ENCODE peak calls at places on chromosomes 13 and 19, in five cellular contexts. One of them, this sample, is unnamed.

GRCh38 chr13:107956889-107957288 is 258.4 kb downstream of the LIG4 start:
- ATAC-seq in GM12878: no peak
- ATAC-seq in Panc1: no peak
- ATAC-seq in activated naive CD8-positive, alpha-beta T cell treated with anti-CD3 and anti-CD28 coated beads, Interleukin-2, amount 10 ng/mL, durations not matched to agents 7 days and 5 days: no peak
- ATAC-seq in activated T-cell treated with anti-CD3 and anti-CD28 coated beads, Interleukin-2, amount 50 U/mL, for 72 hours: no peak
- ATAC-seq in this sample: no peak

GRCh38 chr13:20808874-20809273 is 35.1 kb upstream of the EEF1AKMT1 start:
- ATAC-seq in activated T-cell treated with anti-CD3 and anti-CD28 coated beads, Interleukin-2, amount 50 U/mL, for 72 hours: no peak
- ATAC-seq in activated naive CD8-positive, alpha-beta T cell treated with anti-CD3 and anti-CD28 coated beads, Interleukin-2, amount 10 ng/mL, durations not matched to agents 7 days and 5 days: no peak
- ATAC-seq in GM12878: no peak
- ATAC-seq in Panc1: no peak
- ATAC-seq in this sample: no peak

GRCh38 chr13:38173403-38173802 is 176.2 kb upstream of the UFM1 start:
- ATAC-seq in activated T-cell treated with anti-CD3 and anti-CD28 coated beads, Interleukin-2, amount 50 U/mL, for 72 hours: no peak
- ATAC-seq in GM12878: no peak
- ATAC-seq in activated naive CD8-positive, alpha-beta T cell treated with anti-CD3 and anti-CD28 coated beads, Interleukin-2, amount 10 ng/mL, durations not matched to agents 7 days and 5 days: no peak
- ATAC-seq in Panc1: no peak
- ATAC-seq in this sample: no peak

GRCh38 chr13:80630685-80631121 is 289.8 kb upstream of the SPRY2 start:
- ATAC-seq in activated naive CD8-positive, alpha-beta T cell treated with anti-CD3 and anti-CD28 coated beads, Interleukin-2, amount 10 ng/mL, durations not matched to agents 7 days and 5 days: no peak
- ATAC-seq in Panc1: no peak
- ATAC-seq in GM12878: no peak
- ATAC-seq in activated T-cell treated with anti-CD3 and anti-CD28 coated beads, Interleukin-2, amount 50 U/mL, for 72 hours: no peak
- ATAC-seq in this sample: no peak

GRCh38 chr19:35291259-35291658 is 702 bp upstream of the MAG start:
- ATAC-seq in GM12878: no peak
- ATAC-seq in activated naive CD8-positive, alpha-beta T cell treated with anti-CD3 and anti-CD28 coated beads, Interleukin-2, amount 10 ng/mL, durations not matched to agents 7 days and 5 days: no peak
- ATAC-seq in activated T-cell treated with anti-CD3 and anti-CD28 coated beads, Interleukin-2, amount 50 U/mL, for 72 hours: no peak
- ATAC-seq in Panc1: no peak
- ATAC-seq in this sample: peak

GRCh38 chr13:74003374-74003773 is 130.8 kb downstream of the KLF12 start:
- ATAC-seq in activated T-cell treated with anti-CD3 and anti-CD28 coated beads, Interleukin-2, amount 50 U/mL, for 72 hours: no peak
- ATAC-seq in Panc1: no peak
- ATAC-seq in activated naive CD8-positive, alpha-beta T cell treated with anti-CD3 and anti-CD28 coated beads, Interleukin-2, amount 10 ng/mL, durations not matched to agents 7 days and 5 days: no peak
- ATAC-seq in GM12878: no peak
- ATAC-seq in this sample: no peak

GRCh38 chr13:32645854-32646253 is 59.6 kb downstream of the PDS5B start:
- ATAC-seq in Panc1: no peak
- ATAC-seq in activated T-cell treated with anti-CD3 and anti-CD28 coated beads, Interleukin-2, amount 50 U/mL, for 72 hours: peak
- ATAC-seq in GM12878: peak
- ATAC-seq in activated naive CD8-positive, alpha-beta T cell treated with anti-CD3 and anti-CD28 coated beads, Interleukin-2, amount 10 ng/mL, durations not matched to agents 7 days and 5 days: peak
- ATAC-seq in this sample: no peak

GRCh38 chr13:59391696-59392095 is 772.0 kb downstream of the DIAPH3 start:
- ATAC-seq in activated naive CD8-positive, alpha-beta T cell treated with anti-CD3 and anti-CD28 coated beads, Interleukin-2, amount 10 ng/mL, durations not matched to agents 7 days and 5 days: peak
- ATAC-seq in activated T-cell treated with anti-CD3 and anti-CD28 coated beads, Interleukin-2, amount 50 U/mL, for 72 hours: peak
- ATAC-seq in GM12878: peak
- ATAC-seq in Panc1: no peak
- ATAC-seq in this sample: peak

GRCh38 chr13:100473087-100473486 is 115.5 kb downstream of the GGACT start:
- ATAC-seq in Panc1: no peak
- ATAC-seq in GM12878: no peak
- ATAC-seq in activated T-cell treated with anti-CD3 and anti-CD28 coated beads, Interleukin-2, amount 50 U/mL, for 72 hours: no peak
- ATAC-seq in activated naive CD8-positive, alpha-beta T cell treated with anti-CD3 and anti-CD28 coated beads, Interleukin-2, amount 10 ng/mL, durations not matched to agents 7 days and 5 days: no peak
- ATAC-seq in this sample: no peak

GRCh38 chr19:741506-742131 is 9.3 kb upstream of the MISP start:
- ATAC-seq in GM12878: no peak
- ATAC-seq in activated T-cell treated with anti-CD3 and anti-CD28 coated beads, Interleukin-2, amount 50 U/mL, for 72 hours: no peak
- ATAC-seq in activated naive CD8-positive, alpha-beta T cell treated with anti-CD3 and anti-CD28 coated beads, Interleukin-2, amount 10 ng/mL, durations not matched to agents 7 days and 5 days: no peak
- ATAC-seq in Panc1: peak
- ATAC-seq in this sample: no peak

GRCh38 chr13:51995677-51996551 is 15.3 kb downstream of the ATP7B start:
- ATAC-seq in Panc1: peak
- ATAC-seq in activated naive CD8-positive, alpha-beta T cell treated with anti-CD3 and anti-CD28 coated beads, Interleukin-2, amount 10 ng/mL, durations not matched to agents 7 days and 5 days: no peak
- ATAC-seq in GM12878: peak
- ATAC-seq in activated T-cell treated with anti-CD3 and anti-CD28 coated beads, Interleukin-2, amount 50 U/mL, for 72 hours: no peak
- ATAC-seq in this sample: peak

GRCh38 chr13:111460548-111461444 is 140.4 kb downstream of the TEX29 start:
- ATAC-seq in activated T-cell treated with anti-CD3 and anti-CD28 coated beads, Interleukin-2, amount 50 U/mL, for 72 hours: no peak
- ATAC-seq in activated naive CD8-positive, alpha-beta T cell treated with anti-CD3 and anti-CD28 coated beads, Interleukin-2, amount 10 ng/mL, durations not matched to agents 7 days and 5 days: peak
- ATAC-seq in GM12878: peak
- ATAC-seq in Panc1: peak
- ATAC-seq in this sample: peak

GRCh38 chr19:5030822-5031221 is 61.9 kb downstream of the KDM4B start:
- ATAC-seq in Panc1: peak
- ATAC-seq in GM12878: peak
- ATAC-seq in activated naive CD8-positive, alpha-beta T cell treated with anti-CD3 and anti-CD28 coated beads, Interleukin-2, amount 10 ng/mL, durations not matched to agents 7 days and 5 days: no peak
- ATAC-seq in activated T-cell treated with anti-CD3 and anti-CD28 coated beads, Interleukin-2, amount 50 U/mL, for 72 hours: peak
- ATAC-seq in this sample: peak

GRCh38 chr19:815079-815774 is 6.5 kb downstream of the PLPPR3 start:
- ATAC-seq in activated naive CD8-positive, alpha-beta T cell treated with anti-CD3 and anti-CD28 coated beads, Interleukin-2, amount 10 ng/mL, durations not matched to agents 7 days and 5 days: no peak
- ATAC-seq in GM12878: peak
- ATAC-seq in activated T-cell treated with anti-CD3 and anti-CD28 coated beads, Interleukin-2, amount 50 U/mL, for 72 hours: peak
- ATAC-seq in Panc1: peak
- ATAC-seq in this sample: peak

GRCh38 chr19:12244370-12244769 is 50.3 kb downstream of the ZNF44 start:
- ATAC-seq in activated naive CD8-positive, alpha-beta T cell treated with anti-CD3 and anti-CD28 coated beads, Interleukin-2, amount 10 ng/mL, durations not matched to agents 7 days and 5 days: no peak
- ATAC-seq in Panc1: no peak
- ATAC-seq in GM12878: no peak
- ATAC-seq in activated T-cell treated with anti-CD3 and anti-CD28 coated beads, Interleukin-2, amount 50 U/mL, for 72 hours: no peak
- ATAC-seq in this sample: no peak

GRCh38 chr19:54152878-54153524 is 6.5 kb downstream of the LENG1 start:
- ATAC-seq in Panc1: no peak
- ATAC-seq in activated naive CD8-positive, alpha-beta T cell treated with anti-CD3 and anti-CD28 coated beads, Interleukin-2, amount 10 ng/mL, durations not matched to agents 7 days and 5 days: no peak
- ATAC-seq in GM12878: no peak
- ATAC-seq in activated T-cell treated with anti-CD3 and anti-CD28 coated beads, Interleukin-2, amount 50 U/mL, for 72 hours: no peak
- ATAC-seq in this sample: no peak

GRCh38 chr19:46299004-46299509 is 2.2 kb downstream of the HIF3A start:
- ATAC-seq in activated T-cell treated with anti-CD3 and anti-CD28 coated beads, Interleukin-2, amount 50 U/mL, for 72 hours: no peak
- ATAC-seq in GM12878: no peak
- ATAC-seq in activated naive CD8-positive, alpha-beta T cell treated with anti-CD3 and anti-CD28 coated beads, Interleukin-2, amount 10 ng/mL, durations not matched to agents 7 days and 5 days: no peak
- ATAC-seq in Panc1: peak
- ATAC-seq in this sample: peak

GRCh38 chr13:78376822-78377221 is 226.5 kb downstream of the POU4F1 start:
- ATAC-seq in Panc1: no peak
- ATAC-seq in activated T-cell treated with anti-CD3 and anti-CD28 coated beads, Interleukin-2, amount 50 U/mL, for 72 hours: no peak
- ATAC-seq in activated naive CD8-positive, alpha-beta T cell treated with anti-CD3 and anti-CD28 coated beads, Interleukin-2, amount 10 ng/mL, durations not matched to agents 7 days and 5 days: no peak
- ATAC-seq in GM12878: no peak
- ATAC-seq in this sample: no peak